ENCODE peak calls at places on chromosomes 3 and 15, in five cellular contexts. O is SK-N-SH, C is HCT116, V is H1, L is K562. D is an unnamed sample.

GRCh38 chr3:187616307-187616939 is 53.8 kb downstream of the SST start:
- DNase-seq in O (peak), C (peak), V (peak), L (peak), D (peak)

GRCh38 chr3:150133293-150133692 is 162.6 kb upstream of the PFN2 start:
- DNase-seq in O (no peak), C (no peak), V (no peak), L (no peak), D (no peak)

GRCh38 chr15:63380828-63381282 is 791 bp downstream of the CA12 start:
- DNase-seq in O (no peak), C (no peak), V (no peak), L (no peak), D (no peak)

GRCh38 chr15:91113036-91113435 is 13.0 kb downstream of the SV2B start:
- DNase-seq in O (no peak), C (no peak), V (no peak), L (no peak), D (peak)

GRCh38 chr3:8882171-8882593 is 81.1 kb downstream of the RAD18 start:
- DNase-seq in O (no peak), C (no peak), V (no peak), L (no peak), D (no peak)

GRCh38 chr15:33956397-33956796 is 11.9 kb upstream of the CHRM5 start:
- DNase-seq in O (no peak), C (no peak), V (no peak), L (no peak), D (no peak)

GRCh38 chr15:99180287-99180962 is 69.0 kb downstream of the TTC23 start:
- DNase-seq in O (no peak), C (no peak), V (no peak), L (no peak), D (no peak)

GRCh38 chr3:122560680-122561079 is 3.4 kb downstream of the PARP9 start:
- DNase-seq in O (peak), C (peak), V (no peak), L (peak), D (peak)

GRCh38 chr3:54936561-54936960 is 8.7 kb upstream of the LRTM1 start:
- DNase-seq in O (no peak), C (no peak), V (no peak), L (no peak), D (no peak)

GRCh38 chr15:88004379-88004778 is 252.2 kb downstream of the NTRK3 start:
- DNase-seq in O (no peak), C (no peak), V (no peak), L (no peak), D (no peak)

GRCh38 chr3:10155123-10155472 is 9.6 kb upstream of the IRAK2 start:
- DNase-seq in O (no peak), C (no peak), V (no peak), L (no peak), D (no peak)

GRCh38 chr3:139534992-139535879 is 4.3 kb downstream of the RBP1 start:
- DNase-seq in O (peak), C (no peak), V (no peak), L (peak), D (peak)

GRCh38 chr3:116386168-116386567 is 59.1 kb downstream of the LSAMP start:
- DNase-seq in O (no peak), C (no peak), V (no peak), L (no peak), D (no peak)

GRCh38 chr3:108471346-108471935 is 39.0 kb downstream of the MYH15 start:
- DNase-seq in O (no peak), C (peak), V (no peak), L (no peak), D (no peak)

GRCh38 chr15:67175643-67176071 is 78.8 kb downstream of the AAGAB start:
- DNase-seq in O (no peak), C (no peak), V (no peak), L (no peak), D (no peak)

GRCh38 chr3:189277711-189278110 is 105.9 kb downstream of the TPRG1 start:
- DNase-seq in O (no peak), C (no peak), V (no peak), L (no peak), D (no peak)

GRCh38 chr3:39168156-39168780 is 14.9 kb upstream of the CSRNP1 start:
- DNase-seq in O (no peak), C (no peak), V (no peak), L (no peak), D (no peak)

GRCh38 chr3:50674349-50675178 is at the start of gene DOCK3:
- DNase-seq in O (peak), C (no peak), V (no peak), L (peak), D (peak)
- TF ChIP-seq JUND in O (no peak), C (no peak), V (no peak), L (no peak), D (no peak)

DNA sequence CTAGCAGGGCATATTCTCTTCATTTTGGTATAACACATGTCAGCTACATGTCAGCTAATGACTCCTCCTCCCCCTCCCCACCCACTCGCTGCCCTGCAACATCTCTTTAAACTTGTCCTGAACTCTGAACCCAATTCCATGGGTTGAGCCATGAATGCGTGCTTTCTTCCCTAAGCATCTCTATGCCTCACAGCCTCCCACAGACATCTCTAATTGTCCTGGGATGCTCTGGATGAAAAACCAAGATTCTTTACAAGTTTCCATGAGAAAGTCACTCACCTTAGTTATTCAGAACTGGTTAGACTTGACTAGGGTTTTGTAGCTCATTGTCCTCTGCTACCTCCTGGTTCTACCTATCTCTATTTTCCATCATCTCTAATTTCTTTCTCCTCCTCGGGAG is 629.1 kb downstream of the TBL1XR1 start:
- DNase-seq in O (no peak), C (no peak), V (no peak), L (no peak), D (no peak)
- TF ChIP-seq JUND in O (no peak), C (no peak), V (no peak), L (no peak), D (no peak)

GRCh38 chr3:128425846-128426127 is 40.9 kb downstream of the DNAJB8 start:
- DNase-seq in O (no peak), C (no peak), V (no peak), L (no peak), D (no peak)

GRCh38 chr3:128425142-128425845 is 41.4 kb downstream of the DNAJB8 start:
- DNase-seq in O (peak), C (no peak), V (no peak), L (no peak), D (no peak)

GRCh38 chr3:128427175-128427857 is 39.4 kb downstream of the DNAJB8 start:
- DNase-seq in O (peak), C (no peak), V (no peak), L (no peak), D (no peak)

GRCh38 chr3:128424508-128425069 is 42.1 kb downstream of the DNAJB8 start:
- DNase-seq in O (no peak), C (peak), V (no peak), L (peak), D (no peak)

DNA sequence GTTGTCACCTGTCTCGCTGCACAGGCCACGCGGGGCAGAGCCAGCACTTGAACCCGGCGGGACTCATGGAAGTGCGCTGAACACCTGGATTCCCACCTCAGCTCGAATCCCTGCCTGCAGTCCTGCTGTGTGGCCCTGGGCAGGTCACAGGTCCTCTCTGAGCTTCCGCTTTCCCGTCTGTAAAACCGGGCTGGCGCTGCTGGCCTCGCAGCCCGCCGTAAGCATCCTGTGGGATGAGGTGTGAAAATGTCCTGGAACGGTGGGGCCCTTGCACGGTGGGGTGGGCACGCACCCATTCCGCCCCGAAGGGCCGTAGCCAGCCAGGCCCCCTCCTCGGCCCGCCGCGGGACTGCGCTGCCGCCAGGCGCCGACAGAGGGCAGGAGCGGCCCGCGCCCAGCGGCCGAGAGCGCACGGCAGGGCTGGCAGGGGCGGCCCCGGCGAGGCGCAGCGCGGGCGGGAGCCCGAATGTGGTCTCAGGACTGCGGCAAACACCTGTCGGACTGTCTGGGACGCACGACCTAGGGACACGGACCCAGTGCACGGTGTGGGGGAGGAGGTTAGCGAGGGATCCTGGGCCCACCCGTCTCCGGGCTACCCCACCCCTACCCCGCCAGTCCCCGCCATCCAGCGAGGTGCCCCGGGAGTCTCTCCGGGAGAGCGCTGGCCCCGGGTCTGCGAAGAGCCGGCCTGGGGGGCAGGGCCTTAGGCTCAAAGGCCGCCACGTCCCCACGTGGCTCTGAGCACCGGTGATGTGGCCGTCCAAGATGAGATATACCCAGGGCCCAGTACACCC is 40.4 kb downstream of the DNAJB8 start:
- DNase-seq in O (peak), C (no peak), V (no peak), L (peak), D (peak)
- TF ChIP-seq JUND in O (no peak), C (no peak), V (no peak), L (no peak), D (no peak)

GRCh38 chr3:42035007-42035406 is 56.1 kb upstream of the TRAK1 start:
- DNase-seq in O (no peak), C (no peak), V (no peak), L (no peak), D (no peak)

GRCh38 chr3:42036483-42036823 is 54.7 kb upstream of the TRAK1 start:
- DNase-seq in O (peak), C (no peak), V (no peak), L (no peak), D (no peak)

GRCh38 chr3:42033741-42034140 is 57.4 kb upstream of the TRAK1 start:
- DNase-seq in O (no peak), C (no peak), V (no peak), L (no peak), D (no peak)

GRCh38 chr3:42037318-42037945 is 53.7 kb upstream of the TRAK1 start:
- DNase-seq in O (no peak), C (no peak), V (no peak), L (no peak), D (no peak)

DNA sequence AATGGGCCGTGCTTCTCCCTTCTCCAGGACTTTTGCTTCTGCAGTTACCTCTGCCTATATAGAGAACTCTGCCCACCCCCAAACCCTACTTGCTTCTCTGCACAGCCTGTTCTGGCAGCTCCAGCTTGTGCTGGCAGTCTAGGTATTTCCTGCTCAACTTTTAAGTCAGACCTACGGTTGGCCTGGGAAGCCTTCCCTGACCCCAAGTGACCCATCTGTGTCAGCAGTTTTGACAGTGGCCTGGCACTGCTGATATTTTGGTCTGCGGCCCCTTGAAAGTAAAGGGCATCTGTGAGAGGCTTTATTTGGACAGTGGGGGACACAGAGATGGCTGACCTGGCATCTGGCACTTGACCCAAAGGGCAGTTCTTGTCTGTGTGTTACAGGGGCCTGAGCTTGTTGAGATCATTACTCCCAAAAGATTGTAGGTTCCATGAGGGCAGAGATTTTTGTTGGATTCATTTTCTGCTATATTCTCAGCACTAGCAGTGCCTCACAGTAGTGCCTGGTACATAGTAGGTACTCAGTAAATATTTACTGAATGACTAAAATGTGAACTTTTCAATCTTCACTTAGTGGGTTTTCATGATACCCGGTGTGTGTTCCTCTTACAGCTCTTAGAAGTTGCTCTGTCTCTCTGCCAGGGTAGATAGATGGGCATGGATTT is 55.2 kb upstream of the TRAK1 start:
- DNase-seq in O (no peak), C (no peak), V (no peak), L (no peak), D (no peak)
- TF ChIP-seq JUND in O (no peak), C (no peak), V (no peak), L (no peak), D (no peak)

GRCh38 chr3:30702038-30702437 is 95.6 kb downstream of the TGFBR2 start:
- DNase-seq in O (no peak), C (no peak), V (no peak), L (no peak), D (no peak)

GRCh38 chr3:30700702-30701321 is 94.4 kb downstream of the TGFBR2 start:
- DNase-seq in O (no peak), C (no peak), V (no peak), L (no peak), D (no peak)

GRCh38 chr3:30699927-30700326 is 93.5 kb downstream of the TGFBR2 start:
- DNase-seq in O (no peak), C (no peak), V (no peak), L (no peak), D (no peak)

GRCh38 chr3:30704931-30705890 is 98.8 kb downstream of the TGFBR2 start:
- DNase-seq in O (no peak), C (no peak), V (no peak), L (no peak), D (no peak)

DNA sequence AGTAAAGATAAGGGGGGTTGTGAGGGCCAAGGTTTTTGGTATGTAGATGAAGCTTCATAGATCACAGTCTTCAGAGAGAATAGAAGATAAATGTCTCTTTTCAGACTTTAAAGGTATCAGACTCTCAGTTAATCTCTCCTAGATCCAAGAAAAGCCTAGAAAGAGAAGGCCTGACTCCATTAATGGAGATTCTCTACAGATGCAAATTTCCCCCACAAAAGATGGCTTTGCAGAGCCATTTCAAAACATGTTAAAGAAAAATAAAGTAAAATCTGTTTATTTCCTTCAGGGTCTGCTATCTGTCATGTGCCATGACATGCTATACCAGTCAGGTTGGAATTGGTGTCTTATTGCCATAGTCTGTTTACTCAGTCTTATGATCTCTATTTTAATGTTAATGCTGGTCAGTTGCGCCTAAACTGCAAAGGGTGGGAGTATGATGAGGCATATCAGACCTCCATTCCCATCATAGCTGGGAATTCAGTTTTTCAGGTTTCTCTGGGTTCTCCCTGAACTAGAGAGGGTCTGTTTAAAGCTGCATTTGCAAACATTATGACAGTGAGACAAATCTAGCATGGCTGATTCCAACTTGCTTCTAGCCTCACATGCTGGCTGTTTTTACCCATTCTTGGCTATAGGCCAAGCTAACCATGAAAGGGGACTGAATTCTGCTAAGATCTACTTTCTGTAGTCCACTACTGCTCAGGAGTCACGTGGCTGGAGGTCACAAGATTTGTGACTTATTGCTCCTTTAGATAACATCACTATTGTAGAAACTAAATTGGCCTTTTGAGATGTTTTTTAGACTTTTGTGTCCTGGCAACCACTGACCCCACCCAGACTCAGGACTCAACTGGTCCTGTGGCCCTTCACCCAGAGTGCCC is 96.4 kb downstream of the TGFBR2 start:
- DNase-seq in O (no peak), C (no peak), V (no peak), L (no peak), D (no peak)
- TF ChIP-seq JUND in O (no peak), C (no peak), V (no peak), L (no peak), D (no peak)

GRCh38 chr15:80999623-81000036 is 1.1 kb upstream of the TLNRD1 start:
- DNase-seq in O (no peak), C (peak), V (no peak), L (peak), D (peak)
- TF ChIP-seq JUND in O (no peak), C (peak), V (no peak), L (no peak), D (no peak)

DNA sequence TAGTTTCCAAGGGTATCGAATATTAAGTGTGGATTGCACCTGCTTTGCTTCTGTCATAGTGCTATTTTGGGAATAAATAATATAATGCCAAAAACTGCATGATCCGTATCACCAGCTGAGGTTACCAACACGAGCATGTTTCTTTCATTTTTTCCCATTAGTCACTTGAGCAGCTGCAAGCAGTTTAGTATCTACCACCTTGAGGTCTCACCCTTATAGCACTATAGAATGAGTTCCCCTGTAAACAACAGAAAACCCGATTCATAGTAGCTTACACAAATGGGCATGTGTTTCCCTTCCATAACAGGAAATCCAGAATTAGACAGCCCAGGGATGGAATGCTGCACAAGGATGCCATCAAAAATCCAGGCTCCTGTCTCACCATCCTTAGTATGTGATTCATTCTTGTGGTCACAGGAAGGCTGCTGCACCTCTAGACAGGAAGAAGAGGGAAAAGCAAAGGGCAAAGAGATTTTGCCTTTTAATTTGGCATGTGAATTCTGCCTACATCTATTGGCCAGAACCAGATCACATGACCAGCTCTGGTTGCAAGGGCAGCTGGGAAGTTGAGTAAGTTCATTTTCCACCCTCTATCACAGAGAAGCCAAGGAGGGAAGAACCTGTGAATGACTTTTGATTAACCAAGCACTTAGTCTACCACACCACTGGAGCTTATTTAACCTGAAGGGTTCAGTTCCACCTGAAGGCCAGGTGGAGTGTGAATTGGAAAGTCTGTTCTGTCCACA is 91.3 kb upstream of the SLC25A36 start:
- DNase-seq in O (no peak), C (no peak), V (no peak), L (no peak), D (no peak)
- TF ChIP-seq JUND in O (no peak), C (no peak), V (no peak), L (no peak), D (no peak)

D was measured in T47D.